ENCODE peak calls at places on chromosomes 6 and 20, in ten cellular contexts. One of them, this sample, is unnamed.

GRCh38 chr6:169229611-169230321 is 23.9 kb downstream of the THBS2 start:
- DNase-seq in mammary epithelial cell: peak; percentile 62
- DNase-seq in body of pancreas: no peak
- DNase-seq in CD4-positive, alpha-beta memory T cell: no peak
- DNase-seq in CD4-positive, CD25-positive, alpha-beta regulatory T cell: no peak
- DNase-seq in adrenal gland: no peak
- DNase-seq in cardiac muscle cell: no peak
- DNase-seq in fibroblast of lung: peak; percentile 73
- DNase-seq in right cardiac atrium: no peak
- DNase-seq in sigmoid colon: peak; percentile 81
- DNase-seq in this sample: no peak

GRCh38 chr20:21513181-21513663 is 642 bp downstream of the NKX2-2 start:
- DNase-seq in mammary epithelial cell: no peak
- DNase-seq in body of pancreas: no peak
- DNase-seq in CD4-positive, alpha-beta memory T cell: no peak
- DNase-seq in CD4-positive, CD25-positive, alpha-beta regulatory T cell: no peak
- DNase-seq in adrenal gland: no peak
- DNase-seq in cardiac muscle cell: no peak
- DNase-seq in fibroblast of lung: no peak
- DNase-seq in right cardiac atrium: no peak
- DNase-seq in sigmoid colon: no peak
- DNase-seq in this sample: no peak

GRCh38 chr6:53512631-53513030 is 32.3 kb downstream of the GCLC start:
- DNase-seq in mammary epithelial cell: no peak
- DNase-seq in body of pancreas: no peak
- DNase-seq in CD4-positive, alpha-beta memory T cell: no peak
- DNase-seq in CD4-positive, CD25-positive, alpha-beta regulatory T cell: no peak
- DNase-seq in adrenal gland: no peak
- DNase-seq in cardiac muscle cell: no peak
- DNase-seq in fibroblast of lung: no peak
- DNase-seq in right cardiac atrium: no peak
- DNase-seq in sigmoid colon: no peak
- DNase-seq in this sample: no peak

GRCh38 chr6:41736800-41737555 is 1.6 kb upstream of the TFEB start:
- DNase-seq in mammary epithelial cell: no peak
- DNase-seq in body of pancreas: no peak
- DNase-seq in CD4-positive, alpha-beta memory T cell: no peak
- DNase-seq in CD4-positive, CD25-positive, alpha-beta regulatory T cell: no peak
- DNase-seq in adrenal gland: no peak
- DNase-seq in cardiac muscle cell: no peak
- DNase-seq in fibroblast of lung: no peak
- DNase-seq in right cardiac atrium: no peak
- DNase-seq in sigmoid colon: no peak
- DNase-seq in this sample: no peak

GRCh38 chr20:64177420-64177783 is 13.2 kb downstream of the MYT1 start:
- DNase-seq in mammary epithelial cell: no peak
- DNase-seq in body of pancreas: no peak
- DNase-seq in CD4-positive, alpha-beta memory T cell: no peak
- DNase-seq in CD4-positive, CD25-positive, alpha-beta regulatory T cell: no peak
- DNase-seq in adrenal gland: no peak
- DNase-seq in cardiac muscle cell: no peak
- DNase-seq in fibroblast of lung: no peak
- DNase-seq in right cardiac atrium: no peak
- DNase-seq in sigmoid colon: no peak
- DNase-seq in this sample: no peak

GRCh38 chr20:13336308-13337089 is 115.4 kb downstream of the ISM1 start:
- DNase-seq in mammary epithelial cell: peak; percentile 78
- DNase-seq in body of pancreas: peak; percentile 24
- DNase-seq in CD4-positive, alpha-beta memory T cell: no peak
- DNase-seq in CD4-positive, CD25-positive, alpha-beta regulatory T cell: no peak
- DNase-seq in adrenal gland: no peak
- DNase-seq in cardiac muscle cell: no peak
- DNase-seq in fibroblast of lung: peak; percentile 21
- DNase-seq in right cardiac atrium: no peak
- DNase-seq in sigmoid colon: no peak
- DNase-seq in this sample: no peak

GRCh38 chr6:109290143-109290931 is 91.9 kb downstream of the CD164 start:
- DNase-seq in mammary epithelial cell: no peak
- DNase-seq in body of pancreas: no peak
- DNase-seq in CD4-positive, alpha-beta memory T cell: no peak
- DNase-seq in CD4-positive, CD25-positive, alpha-beta regulatory T cell: no peak
- DNase-seq in adrenal gland: no peak
- DNase-seq in cardiac muscle cell: no peak
- DNase-seq in fibroblast of lung: no peak
- DNase-seq in right cardiac atrium: no peak
- DNase-seq in sigmoid colon: no peak
- DNase-seq in this sample: no peak

GRCh38 chr6:134741193-134741521 is 208.7 kb downstream of the ALDH8A1 start:
- DNase-seq in mammary epithelial cell: no peak
- DNase-seq in body of pancreas: no peak
- DNase-seq in CD4-positive, alpha-beta memory T cell: no peak
- DNase-seq in CD4-positive, CD25-positive, alpha-beta regulatory T cell: no peak
- DNase-seq in adrenal gland: no peak
- DNase-seq in cardiac muscle cell: peak; percentile 9
- DNase-seq in fibroblast of lung: no peak
- DNase-seq in right cardiac atrium: no peak
- DNase-seq in sigmoid colon: no peak
- DNase-seq in this sample: no peak

GRCh38 chr6:101806241-101806640 is 412.7 kb downstream of the GRIK2 start:
- DNase-seq in mammary epithelial cell: peak; percentile 85
- DNase-seq in body of pancreas: no peak
- DNase-seq in CD4-positive, alpha-beta memory T cell: no peak
- DNase-seq in CD4-positive, CD25-positive, alpha-beta regulatory T cell: no peak
- DNase-seq in adrenal gland: no peak
- DNase-seq in cardiac muscle cell: no peak
- DNase-seq in fibroblast of lung: peak; percentile 97
- DNase-seq in right cardiac atrium: no peak
- DNase-seq in sigmoid colon: no peak
- DNase-seq in this sample: no peak

GRCh38 chr6:45626087-45626891 is 248.6 kb upstream of the SUPT3H start:
- DNase-seq in mammary epithelial cell: peak; percentile 76
- DNase-seq in body of pancreas: no peak
- DNase-seq in CD4-positive, alpha-beta memory T cell: no peak
- DNase-seq in CD4-positive, CD25-positive, alpha-beta regulatory T cell: no peak
- DNase-seq in adrenal gland: no peak
- DNase-seq in cardiac muscle cell: no peak
- DNase-seq in fibroblast of lung: peak; percentile 90
- DNase-seq in right cardiac atrium: no peak
- DNase-seq in sigmoid colon: no peak
- DNase-seq in this sample: no peak

DNA sequence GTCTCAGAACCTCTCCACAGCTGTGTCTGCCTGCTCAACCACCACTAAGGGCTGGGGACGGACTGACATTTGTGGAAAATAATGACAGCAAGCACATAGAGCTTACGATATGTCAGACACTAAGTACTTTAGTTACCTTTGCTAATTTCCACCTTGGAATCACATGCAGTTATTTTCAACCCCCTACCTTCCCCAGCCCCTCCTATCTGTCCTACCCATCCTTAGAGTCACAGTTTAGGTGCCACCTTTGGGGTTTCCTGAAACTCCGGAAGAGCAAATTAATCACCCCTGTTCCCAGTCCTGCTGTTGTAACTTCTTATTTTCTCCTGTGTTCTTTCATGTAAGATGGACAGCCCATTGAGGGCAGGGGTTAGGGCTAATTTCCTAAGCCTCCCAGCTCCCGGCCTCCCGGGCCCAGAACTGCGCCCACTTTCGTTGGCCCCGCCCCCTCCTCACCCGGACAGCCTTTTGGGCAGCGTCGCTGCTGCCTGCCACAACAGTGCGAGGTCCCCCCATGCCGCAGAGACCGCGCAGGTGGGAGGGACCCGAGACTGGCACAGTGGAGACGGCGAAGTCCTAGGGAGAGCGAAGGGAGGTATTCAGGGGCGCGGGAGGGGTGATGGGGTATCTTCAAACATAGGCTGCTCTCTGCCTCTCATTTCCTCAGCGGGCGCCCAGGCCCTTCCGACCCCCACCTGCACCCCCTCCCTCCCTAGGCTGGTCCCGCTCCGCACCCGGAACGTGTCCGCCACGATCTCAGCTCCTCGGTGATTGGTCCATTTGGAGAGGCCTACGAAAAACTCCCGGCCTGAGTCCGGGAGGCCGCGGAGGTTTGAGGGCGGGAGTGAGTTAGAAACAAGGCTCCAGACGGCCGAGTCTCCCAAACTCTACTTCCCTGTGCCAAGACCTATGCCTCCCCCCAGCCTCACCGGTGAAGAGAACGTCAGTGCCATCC is 1.1 kb downstream of the DDAH2 start:
- DNase-seq in mammary epithelial cell: no peak
- DNase-seq in body of pancreas: no peak
- DNase-seq in CD4-positive, alpha-beta memory T cell: no peak
- DNase-seq in CD4-positive, CD25-positive, alpha-beta regulatory T cell: no peak
- DNase-seq in adrenal gland: no peak
- DNase-seq in cardiac muscle cell: no peak
- DNase-seq in fibroblast of lung: no peak
- DNase-seq in right cardiac atrium: no peak
- DNase-seq in sigmoid colon: peak; percentile 81
- DNase-seq in this sample: no peak
- H3K27ac ChIP-seq in mammary epithelial cell: no peak overlapping the region
- H3K27ac ChIP-seq in body of pancreas: peak overlapping the region; percentile 87
- H3K27ac ChIP-seq in CD4-positive, alpha-beta memory T cell: no peak overlapping the region
- H3K27ac ChIP-seq in CD4-positive, CD25-positive, alpha-beta regulatory T cell: no peak overlapping the region
- H3K27ac ChIP-seq in adrenal gland: no peak overlapping the region
- H3K27ac ChIP-seq in cardiac muscle cell: no peak overlapping the region
- H3K27ac ChIP-seq in fibroblast of lung: no peak overlapping the region
- H3K27ac ChIP-seq in right cardiac atrium: peak overlapping the region; percentile 95
- H3K27ac ChIP-seq in sigmoid colon: peak overlapping the region; percentile 97
- H3K27ac ChIP-seq in this sample: no peak overlapping the region

GRCh38 chr20:32444474-32445220 is 86.5 kb downstream of the ASXL1 start:
- DNase-seq in mammary epithelial cell: no peak
- DNase-seq in body of pancreas: no peak
- DNase-seq in CD4-positive, alpha-beta memory T cell: no peak
- DNase-seq in CD4-positive, CD25-positive, alpha-beta regulatory T cell: no peak
- DNase-seq in adrenal gland: no peak
- DNase-seq in cardiac muscle cell: no peak
- DNase-seq in fibroblast of lung: no peak
- DNase-seq in right cardiac atrium: no peak
- DNase-seq in sigmoid colon: peak; percentile 22
- DNase-seq in this sample: no peak

GRCh38 chr20:32442630-32443029 is 84.5 kb downstream of the ASXL1 start:
- DNase-seq in mammary epithelial cell: no peak
- DNase-seq in body of pancreas: no peak
- DNase-seq in CD4-positive, alpha-beta memory T cell: no peak
- DNase-seq in CD4-positive, CD25-positive, alpha-beta regulatory T cell: no peak
- DNase-seq in adrenal gland: peak; percentile 41
- DNase-seq in cardiac muscle cell: no peak
- DNase-seq in fibroblast of lung: no peak
- DNase-seq in right cardiac atrium: no peak
- DNase-seq in sigmoid colon: peak; percentile 14
- DNase-seq in this sample: no peak

GRCh38 chr20:32445539-32446273 is 87.6 kb downstream of the ASXL1 start:
- DNase-seq in mammary epithelial cell: no peak
- DNase-seq in body of pancreas: no peak
- DNase-seq in CD4-positive, alpha-beta memory T cell: no peak
- DNase-seq in CD4-positive, CD25-positive, alpha-beta regulatory T cell: no peak
- DNase-seq in adrenal gland: peak; percentile 85
- DNase-seq in cardiac muscle cell: peak; percentile 43
- DNase-seq in fibroblast of lung: no peak
- DNase-seq in right cardiac atrium: peak; percentile 43
- DNase-seq in sigmoid colon: peak; percentile 63
- DNase-seq in this sample: no peak

GRCh38 chr20:32441638-32442037 is 83.5 kb downstream of the ASXL1 start:
- DNase-seq in mammary epithelial cell: no peak
- DNase-seq in body of pancreas: no peak
- DNase-seq in CD4-positive, alpha-beta memory T cell: no peak
- DNase-seq in CD4-positive, CD25-positive, alpha-beta regulatory T cell: no peak
- DNase-seq in adrenal gland: peak; percentile 38
- DNase-seq in cardiac muscle cell: no peak
- DNase-seq in fibroblast of lung: no peak
- DNase-seq in right cardiac atrium: no peak
- DNase-seq in sigmoid colon: peak; percentile 11
- DNase-seq in this sample: no peak

DNA sequence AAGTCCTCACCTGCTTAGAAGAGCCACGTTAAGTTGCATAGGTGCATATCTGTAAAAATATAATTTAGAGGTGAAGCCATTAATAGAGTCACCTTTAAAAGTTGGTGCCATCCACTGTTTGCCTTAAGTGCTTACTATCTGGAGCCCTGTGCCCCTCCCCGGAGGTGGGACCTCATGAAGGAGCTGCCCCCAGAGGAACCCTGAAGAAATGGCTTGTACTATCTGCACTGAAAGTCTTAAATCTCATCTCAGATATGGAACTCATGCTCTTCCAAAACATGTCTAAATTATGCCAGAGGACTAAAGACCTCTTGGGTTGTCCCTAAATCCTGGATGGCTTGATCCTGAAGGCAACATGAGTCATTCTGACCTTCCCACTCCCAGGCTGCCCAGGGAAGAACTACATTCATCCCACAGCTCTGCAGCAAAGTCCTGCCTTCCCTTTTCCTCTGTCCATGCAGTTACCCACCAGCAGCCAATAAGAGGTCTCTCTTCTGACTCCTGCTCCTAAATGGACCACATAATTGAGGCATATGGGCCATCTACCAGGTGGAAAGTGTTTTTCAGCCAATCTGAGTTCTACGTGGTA is 85.3 kb downstream of the ASXL1 start:
- DNase-seq in mammary epithelial cell: no peak
- DNase-seq in body of pancreas: no peak
- DNase-seq in CD4-positive, alpha-beta memory T cell: no peak
- DNase-seq in CD4-positive, CD25-positive, alpha-beta regulatory T cell: no peak
- DNase-seq in adrenal gland: no peak
- DNase-seq in cardiac muscle cell: no peak
- DNase-seq in fibroblast of lung: no peak
- DNase-seq in right cardiac atrium: no peak
- DNase-seq in sigmoid colon: peak; percentile 43
- DNase-seq in this sample: no peak
- H3K27ac ChIP-seq in mammary epithelial cell: no peak overlapping the region
- H3K27ac ChIP-seq in body of pancreas: no peak overlapping the region
- H3K27ac ChIP-seq in CD4-positive, alpha-beta memory T cell: no peak overlapping the region
- H3K27ac ChIP-seq in CD4-positive, CD25-positive, alpha-beta regulatory T cell: peak overlapping the region; percentile 26
- H3K27ac ChIP-seq in adrenal gland: no peak overlapping the region
- H3K27ac ChIP-seq in cardiac muscle cell: peak overlapping the region; percentile 62
- H3K27ac ChIP-seq in fibroblast of lung: no peak overlapping the region
- H3K27ac ChIP-seq in right cardiac atrium: no peak overlapping the region
- H3K27ac ChIP-seq in sigmoid colon: no peak overlapping the region
- H3K27ac ChIP-seq in this sample: no peak overlapping the region

DNA sequence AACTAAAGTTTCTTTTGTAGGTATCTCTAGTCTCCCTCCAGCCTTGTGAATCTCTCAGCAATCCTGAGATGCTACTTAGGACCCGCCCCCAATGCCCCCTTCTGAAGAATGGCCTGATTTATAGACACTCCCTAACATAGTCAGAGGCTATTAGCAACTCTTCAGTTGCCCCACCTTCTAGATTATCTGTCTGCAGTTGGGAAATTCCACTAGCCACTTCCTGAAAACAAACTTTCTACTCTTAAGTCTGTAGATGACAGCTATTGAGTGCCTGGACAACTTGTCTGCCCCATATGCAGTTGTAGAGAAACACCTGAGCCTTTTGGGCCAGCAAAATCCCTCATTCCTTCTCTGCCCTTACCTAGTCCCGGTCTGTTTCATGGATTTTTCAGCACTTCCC is 188.2 kb upstream of the PREP start:
- DNase-seq in mammary epithelial cell: peak; percentile 95
- DNase-seq in body of pancreas: no peak
- DNase-seq in CD4-positive, alpha-beta memory T cell: peak; percentile 6
- DNase-seq in CD4-positive, CD25-positive, alpha-beta regulatory T cell: no peak
- DNase-seq in adrenal gland: no peak
- DNase-seq in cardiac muscle cell: no peak
- DNase-seq in fibroblast of lung: peak; percentile 71
- DNase-seq in right cardiac atrium: no peak
- DNase-seq in sigmoid colon: no peak
- DNase-seq in this sample: no peak
- H3K27ac ChIP-seq in mammary epithelial cell: peak overlapping the region; percentile 99
- H3K27ac ChIP-seq in body of pancreas: no peak overlapping the region
- H3K27ac ChIP-seq in CD4-positive, alpha-beta memory T cell: no peak overlapping the region
- H3K27ac ChIP-seq in CD4-positive, CD25-positive, alpha-beta regulatory T cell: no peak overlapping the region
- H3K27ac ChIP-seq in adrenal gland: no peak overlapping the region
- H3K27ac ChIP-seq in cardiac muscle cell: no peak overlapping the region
- H3K27ac ChIP-seq in fibroblast of lung: no peak overlapping the region
- H3K27ac ChIP-seq in right cardiac atrium: no peak overlapping the region
- H3K27ac ChIP-seq in sigmoid colon: no peak overlapping the region
- H3K27ac ChIP-seq in this sample: no peak overlapping the region

GRCh38 chr20:57670288-57671071 is 39.3 kb downstream of the PMEPA1 start:
- DNase-seq in mammary epithelial cell: peak; percentile 26
- DNase-seq in body of pancreas: peak; percentile 13
- DNase-seq in CD4-positive, alpha-beta memory T cell: no peak
- DNase-seq in CD4-positive, CD25-positive, alpha-beta regulatory T cell: no peak
- DNase-seq in adrenal gland: no peak
- DNase-seq in cardiac muscle cell: no peak
- DNase-seq in fibroblast of lung: no peak
- DNase-seq in right cardiac atrium: no peak
- DNase-seq in sigmoid colon: no peak
- DNase-seq in this sample: no peak
- H3K27ac ChIP-seq in mammary epithelial cell: no peak overlapping the region
- H3K27ac ChIP-seq in body of pancreas: peak overlapping the region; percentile 22
- H3K27ac ChIP-seq in CD4-positive, alpha-beta memory T cell: no peak overlapping the region
- H3K27ac ChIP-seq in CD4-positive, CD25-positive, alpha-beta regulatory T cell: no peak overlapping the region
- H3K27ac ChIP-seq in adrenal gland: no peak overlapping the region
- H3K27ac ChIP-seq in cardiac muscle cell: no peak overlapping the region
- H3K27ac ChIP-seq in fibroblast of lung: no peak overlapping the region
- H3K27ac ChIP-seq in right cardiac atrium: no peak overlapping the region
- H3K27ac ChIP-seq in sigmoid colon: no peak overlapping the region
- H3K27ac ChIP-seq in this sample: no peak overlapping the region